ENCODE peak calls at places on chromosomes 5 and 9, in nine cellular contexts. O, L, M, J, E, S, P, Y and N are unnamed samples.

GRCh38 chr5:6729400-6730310 is 16.4 kb downstream of the TENT4A start:
- DNase-seq in M (no peak), S (no peak), J (no peak), Y (peak), E (peak), L (no peak), O (no peak), P (no peak), N (peak)

GRCh38 chr5:39543335-39543734 is 118.6 kb upstream of the DAB2 start:
- DNase-seq in E (no peak), M (no peak), P (no peak), S (no peak), L (no peak), J (no peak), O (no peak), Y (no peak), N (no peak)

GRCh38 chr9:99021512-99021911 is 77.8 kb downstream of the COL15A1 start:
- DNase-seq in S (no peak), J (no peak), L (no peak), E (no peak), O (no peak), M (no peak), Y (no peak), P (no peak), N (no peak)

GRCh38 chr9:97694768-97695167 is 2.4 kb downstream of the XPA start:
- DNase-seq in Y (no peak), J (no peak), L (no peak), O (no peak), E (no peak), P (no peak), M (no peak), S (no peak), N (no peak)

GRCh38 chr9:133059623-133060022 is 2.2 kb upstream of the CEL start:
- DNase-seq in O (no peak), L (no peak), S (no peak), P (no peak), M (no peak), J (no peak), E (no peak), Y (peak), N (no peak)

GRCh38 chr5:10124287-10124686 is 125.4 kb downstream of the ATPSCKMT start:
- DNase-seq in L (no peak), M (no peak), S (no peak), P (no peak), J (no peak), Y (no peak), O (no peak), E (peak), N (peak)

GRCh38 chr5:35860686-35861085 is 4.0 kb downstream of the IL7R start:
- DNase-seq in O (no peak), Y (no peak), S (no peak), E (no peak), L (no peak), J (no peak), P (no peak), M (no peak), N (no peak)

GRCh38 chr5:15092801-15093200 is 221.2 kb upstream of the ANKH start:
- DNase-seq in L (no peak), E (no peak), Y (no peak), M (no peak), P (no peak), O (no peak), J (no peak), S (no peak), N (no peak)

GRCh38 chr5:33299621-33300208 is 141.1 kb upstream of the TARS1 start:
- DNase-seq in L (no peak), E (no peak), Y (no peak), O (no peak), M (peak), P (no peak), J (no peak), S (no peak), N (no peak)

GRCh38 chr9:72615931-72616330 is 94.5 kb downstream of the TMC1 start:
- DNase-seq in M (no peak), S (no peak), L (no peak), E (no peak), P (no peak), Y (no peak), O (no peak), J (no peak), N (no peak)

GRCh38 chr5:54135042-54135441 is 175.3 kb downstream of the ARL15 start:
- DNase-seq in S (no peak), M (no peak), Y (no peak), J (no peak), E (no peak), P (no peak), L (no peak), O (no peak), N (no peak)

GRCh38 chr5:153974131-153974812 is 64.4 kb downstream of the FAM114A2 start:
- DNase-seq in Y (no peak), P (no peak), E (no peak), S (no peak), M (peak), L (no peak), J (no peak), O (no peak), N (no peak)

GRCh38 chr9:136245194-136246150 is at the start of gene QSOX2:
- DNase-seq in J (peak), S (peak), P (peak), E (peak), L (peak), Y (peak), O (peak), M (peak), N (peak)
- TF ChIP-seq POLR2A in J (no peak), S (no peak), P (no peak), E (no peak), L (no peak), Y (peak), O (no peak), M (peak), N (no peak)

DNA sequence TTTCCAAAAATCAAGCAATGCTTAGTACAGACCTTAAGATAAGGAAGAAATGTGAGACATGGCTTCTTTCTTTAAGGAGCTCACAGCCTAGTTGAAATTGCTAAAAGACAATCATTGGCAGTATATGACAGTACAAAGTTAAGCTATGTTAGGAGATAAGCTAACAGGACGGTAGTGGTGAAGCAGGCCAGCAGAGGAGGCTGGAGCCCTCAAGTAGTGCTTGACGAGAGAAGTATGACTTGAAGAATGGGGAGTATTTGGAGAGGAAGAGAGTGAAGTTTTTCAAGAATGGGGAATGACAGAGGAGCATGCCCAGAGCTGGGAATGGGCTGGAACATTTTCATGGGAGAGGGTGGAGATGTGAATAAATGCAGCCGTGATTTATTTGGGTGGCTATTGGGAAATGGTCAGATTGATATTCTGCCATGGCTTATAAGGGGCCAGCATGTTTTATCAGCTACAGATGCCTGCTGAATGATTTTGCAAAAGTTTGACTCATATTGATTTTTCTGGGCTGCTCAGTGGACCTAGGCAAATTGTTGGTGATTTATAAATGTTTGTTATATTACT is 43.7 kb downstream of the LURAP1L start:
- DNase-seq in P (no peak), O (no peak), E (no peak), S (no peak), Y (no peak), M (peak), J (no peak), L (no peak), N (no peak)
- TF ChIP-seq CTCF in P (no peak), O (no peak), E (peak), S (no peak), Y (peak), M (peak), J (no peak), L (no peak), N (no peak)

DNA sequence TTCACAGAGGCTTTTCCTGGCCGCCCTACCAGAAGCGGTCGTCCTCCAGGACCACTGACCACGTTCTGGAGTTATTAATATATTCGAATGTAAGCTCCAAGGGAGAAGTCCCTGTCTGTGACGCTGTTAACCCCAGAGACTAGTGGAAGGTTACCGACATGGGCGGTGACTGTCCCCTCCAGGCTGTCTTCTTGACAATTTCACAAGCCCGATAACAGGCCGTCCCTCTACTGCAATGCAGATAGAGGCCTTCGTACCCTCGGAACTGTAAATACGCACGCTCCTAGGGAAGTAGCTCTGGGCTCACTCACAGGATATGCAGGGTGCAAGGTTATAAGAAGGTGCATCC is 644 bp upstream of the RFK start:
- DNase-seq in L (no peak), P (peak), Y (peak), E (peak), M (peak), S (peak), O (no peak), J (no peak), N (peak)
- TF ChIP-seq POLR2A in L (no peak), P (no peak), Y (no peak), E (no peak), M (peak), S (no peak), O (no peak), J (no peak), N (no peak)

GRCh38 chr5:20832204-20833080 is 844.4 kb upstream of the CDH18 start:
- DNase-seq in P (no peak), O (no peak), M (no peak), L (no peak), Y (no peak), S (no peak), J (no peak), E (no peak), N (no peak)

GRCh38 chr5:20833081-20833627 is 845.2 kb upstream of the CDH18 start:
- DNase-seq in O (no peak), J (no peak), M (no peak), Y (no peak), L (no peak), P (no peak), E (no peak), S (no peak), N (no peak)
- TF ChIP-seq CTCF in O (no peak), J (no peak), M (no peak), Y (no peak), L (no peak), P (no peak), E (no peak), S (no peak), N (no peak)

DNA sequence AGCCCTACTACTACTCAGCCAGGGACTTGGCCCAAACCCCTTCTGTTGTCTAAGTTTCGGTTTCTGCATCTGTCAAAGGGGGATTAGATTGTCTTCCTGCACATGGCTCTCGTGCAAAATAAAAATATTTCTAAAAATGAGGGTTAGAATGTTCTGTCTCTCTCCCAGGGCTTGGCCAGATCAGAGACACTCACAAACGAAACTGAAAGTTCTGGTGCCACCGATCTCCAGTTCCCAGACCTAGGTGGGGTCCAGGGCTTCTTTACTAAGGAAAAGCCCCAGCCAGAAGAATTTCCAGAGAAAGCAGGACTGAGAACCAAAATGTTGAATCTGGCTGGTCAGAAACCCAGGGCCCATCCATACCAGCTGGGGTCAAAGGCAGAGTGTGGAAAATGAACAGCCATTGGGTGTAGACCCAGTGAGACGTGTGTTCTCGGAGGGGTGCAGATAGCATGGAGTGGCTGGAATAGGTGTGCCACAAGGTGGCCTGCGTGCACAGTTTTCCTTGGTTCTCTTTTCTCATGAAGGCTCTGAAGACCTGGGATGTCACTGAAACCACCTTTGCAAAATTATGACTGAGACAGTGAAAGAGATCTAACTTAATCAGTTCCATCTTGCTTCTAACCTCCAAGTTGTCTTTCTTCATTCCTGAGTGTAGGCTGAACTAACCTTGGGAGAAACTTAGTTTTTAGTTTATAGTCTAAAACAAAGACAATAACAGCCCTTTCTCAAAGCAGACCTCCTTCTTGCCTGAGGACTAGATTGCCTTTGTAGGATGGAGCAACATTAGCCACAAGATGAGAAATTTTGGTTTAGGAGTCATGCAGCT is 2.2 kb upstream of the SLC23A1 start:
- DNase-seq in O (peak), L (no peak), J (no peak), E (no peak), Y (no peak), M (no peak), S (no peak), P (no peak), N (no peak)
- TF ChIP-seq POLR2A in O (no peak), L (no peak), J (no peak), E (no peak), Y (no peak), M (no peak), S (no peak), P (no peak), N (no peak)

GRCh38 chr5:173734716-173735115 is 118.3 kb upstream of the BOD1 start:
- DNase-seq in O (no peak), L (no peak), Y (no peak), M (no peak), E (no peak), S (no peak), P (no peak), J (no peak), N (no peak)

GRCh38 chr5:173733831-173734491 is 117.5 kb upstream of the BOD1 start:
- DNase-seq in P (no peak), M (no peak), E (no peak), L (no peak), S (no peak), O (no peak), Y (no peak), J (peak), N (no peak)

GRCh38 chr5:173735171-173735570 is 118.7 kb upstream of the BOD1 start:
- DNase-seq in P (no peak), E (no peak), L (no peak), M (no peak), S (no peak), Y (no peak), J (peak), O (no peak), N (no peak)

GRCh38 chr5:173735691-173736090 is 119.2 kb upstream of the BOD1 start:
- DNase-seq in O (no peak), P (no peak), M (no peak), J (no peak), E (no peak), Y (no peak), S (no peak), L (no peak), N (no peak)

DNA sequence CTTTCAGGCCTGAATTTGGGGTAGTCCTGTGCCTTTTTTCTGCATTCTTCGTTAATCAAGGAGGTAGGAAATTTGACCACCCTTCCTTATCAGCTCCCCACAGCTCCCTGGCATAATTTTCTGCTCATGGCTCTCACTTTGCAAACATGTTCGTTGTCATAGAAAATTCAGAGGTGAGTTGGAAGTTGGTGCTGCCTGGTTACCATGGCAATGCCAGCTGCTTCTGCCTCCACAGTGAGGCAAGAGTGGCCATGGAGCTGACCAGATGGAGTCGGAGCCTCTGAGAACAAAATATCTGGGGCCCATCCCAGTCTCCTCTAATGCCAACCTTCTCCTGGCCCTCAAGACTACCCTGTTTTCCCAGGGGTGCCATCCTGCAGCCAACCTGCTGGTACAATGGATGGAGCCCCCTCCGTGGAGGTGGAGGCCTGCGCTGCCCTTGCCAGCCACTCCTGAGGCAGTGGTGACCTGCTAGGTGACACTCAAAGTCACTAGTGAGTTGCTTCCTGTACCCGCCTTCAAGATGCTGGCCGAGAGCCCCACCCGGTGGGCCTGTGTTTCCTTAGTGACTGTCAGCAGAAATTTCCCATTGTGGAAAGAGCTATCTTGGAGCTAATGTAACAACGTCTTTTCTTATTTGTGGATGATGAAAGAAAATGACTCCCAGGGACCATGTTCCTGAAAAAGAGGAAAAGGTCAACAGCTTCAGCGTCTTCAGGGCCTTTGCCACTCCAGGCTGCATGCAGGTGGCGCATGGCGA is 116.8 kb upstream of the BOD1 start:
- DNase-seq in O (no peak), E (no peak), P (no peak), Y (no peak), S (no peak), J (peak), L (no peak), M (no peak), N (no peak)
- TF ChIP-seq CTCF in O (no peak), E (no peak), P (no peak), Y (no peak), S (no peak), J (no peak), L (no peak), M (no peak), N (no peak)

DNA sequence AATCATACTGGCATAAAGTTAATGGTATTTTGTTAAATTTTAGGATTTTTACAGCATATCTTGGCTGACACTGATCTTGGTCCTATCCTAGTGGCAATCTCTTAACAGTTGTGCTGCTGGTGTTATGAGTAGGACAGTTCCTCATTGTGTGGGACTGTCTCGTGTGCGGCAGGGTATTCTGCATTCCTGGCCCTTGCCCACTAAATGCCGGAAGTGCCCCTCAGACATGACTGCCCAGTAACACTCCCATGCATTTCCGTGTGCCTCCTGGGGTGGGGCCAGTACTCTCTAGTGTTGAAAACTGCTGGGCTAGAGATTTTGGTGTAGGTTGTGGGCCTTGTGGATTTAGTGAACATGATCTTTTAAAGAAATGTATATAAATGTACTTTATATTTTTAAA is 227.1 kb upstream of the DMRT1 start:
- DNase-seq in J (no peak), P (no peak), S (no peak), M (no peak), E (no peak), O (no peak), L (no peak), Y (no peak), N (peak)
- TF ChIP-seq POLR2A in J (no peak), P (no peak), S (no peak), M (no peak), E (no peak), O (no peak), L (no peak), Y (peak), N (no peak)